ENCODE peak calls at places on chromosomes 3 and 15, in six cellular contexts. D is right cardiac atrium; L is IMR-90; R is uterus; V is naive thymus-derived CD4-positive, alpha-beta T cell; Z is OCI-LY7. K is an unnamed sample.

GRCh38 chr15:71708741-71709140 is 101.6 kb upstream of the NR2E3 start:
- DNase-seq in D (peak; percentile 68), L (peak; percentile 40), R (no peak), V (no peak), Z (no peak), K (no peak)

GRCh38 chr15:74307827-74308642 is 59.4 kb downstream of the CYP11A1 start:
- DNase-seq in D (peak; percentile 75), L (peak; percentile 52), R (peak; percentile 61), V (no peak), Z (peak; percentile 46), K (no peak)

GRCh38 chr3:168090306-168091085 is 5.2 kb downstream of the GOLIM4 start:
- DNase-seq in D (no peak), L (peak; percentile 73), R (no peak), V (no peak), Z (no peak), K (no peak)

GRCh38 chr3:159082514-159082913 is 280.7 kb downstream of the MFSD1 start:
- DNase-seq in D (no peak), L (peak; percentile 2), R (no peak), V (no peak), Z (no peak), K (no peak)

GRCh38 chr3:172595648-172596393 is 72.6 kb upstream of the TNFSF10 start:
- DNase-seq in D (no peak), L (peak; percentile 40), R (peak; percentile 49), V (peak; percentile 75), Z (peak; percentile 48), K (no peak)

GRCh38 chr15:69744421-69745162 is 292.0 kb downstream of the RPLP1 start:
- DNase-seq in D (no peak), L (no peak), R (no peak), V (no peak), Z (peak; percentile 32), K (no peak)

GRCh38 chr15:67843571-67844387 is 3.9 kb upstream of the RNU6-1 start:
- DNase-seq in D (no peak), L (peak; percentile 56), R (peak; percentile 80), V (no peak), Z (no peak), K (no peak)

GRCh38 chr3:67037615-67038014 is 39.5 kb downstream of the KBTBD8 start:
- DNase-seq in D (no peak), L (peak; percentile 35), R (no peak), V (peak; percentile 11), Z (peak; percentile 50), K (no peak)

GRCh38 chr15:72902245-72902928 is 118.8 kb upstream of the ADPGK start:
- DNase-seq in D (peak; percentile 92), L (peak; percentile 74), R (no peak), V (no peak), Z (no peak), K (no peak)

GRCh38 chr3:112333002-112333385 is at the start of gene CD200:
- DNase-seq in D (peak; percentile 83), L (peak; percentile 16), R (peak; percentile 74), V (peak; percentile 46), Z (peak; percentile 12), K (no peak)

GRCh38 chr3:40827942-40828688 is 303.4 kb downstream of the ZNF621 start:
- DNase-seq in D (peak; percentile 53), L (no peak), R (no peak), V (no peak), Z (no peak), K (peak; percentile 33)

GRCh38 chr3:43153189-43154083 is 47.6 kb upstream of the POMGNT2 start:
- DNase-seq in D (peak; percentile 86), L (peak; percentile 88), R (peak; percentile 96), V (no peak), Z (no peak), K (no peak)

GRCh38 chr3:138949445-138950005 is 2.5 kb downstream of the FOXL2NB start:
- DNase-seq in D (no peak), L (no peak), R (no peak), V (no peak), Z (no peak), K (no peak)
- H3K27ac ChIP-seq in D (no peak overlapping the region), L (no peak overlapping the region), R (no peak overlapping the region), V (no peak overlapping the region), Z (no peak overlapping the region), K (no peak overlapping the region)

GRCh38 chr3:13083254-13083653 is 10.0 kb upstream of the IQSEC1 start:
- DNase-seq in D (no peak), L (no peak), R (no peak), V (no peak), Z (no peak), K (no peak)
- H3K27ac ChIP-seq in D (no peak overlapping the region), L (no peak overlapping the region), R (no peak overlapping the region), V (no peak overlapping the region), Z (peak overlapping the region; percentile 87), K (no peak overlapping the region)

DNA sequence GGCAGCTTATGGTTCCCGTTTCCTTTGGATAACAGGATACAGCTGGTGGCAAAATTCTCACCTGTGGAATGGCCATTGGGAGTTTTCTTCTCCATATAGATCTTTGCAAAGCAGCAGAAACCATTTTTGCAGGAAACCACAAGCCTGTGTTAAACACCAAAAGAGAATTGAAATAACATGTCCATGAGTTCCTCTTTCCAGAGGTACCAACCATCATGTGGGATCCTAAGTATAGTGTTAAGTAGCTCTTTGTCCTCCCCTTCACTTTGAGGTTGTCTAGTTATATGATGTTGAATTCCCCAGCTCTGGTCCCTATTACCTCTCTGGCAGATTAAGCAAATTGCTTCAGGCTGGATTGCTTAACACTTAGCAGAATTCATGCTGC is 94.9 kb downstream of the AKAP13 start:
- DNase-seq in D (no peak), L (no peak), R (no peak), V (no peak), Z (peak; percentile 85), K (no peak)
- H3K27ac ChIP-seq in D (no peak overlapping the region), L (no peak overlapping the region), R (no peak overlapping the region), V (no peak overlapping the region), Z (peak overlapping the region; percentile 92), K (no peak overlapping the region)

DNA sequence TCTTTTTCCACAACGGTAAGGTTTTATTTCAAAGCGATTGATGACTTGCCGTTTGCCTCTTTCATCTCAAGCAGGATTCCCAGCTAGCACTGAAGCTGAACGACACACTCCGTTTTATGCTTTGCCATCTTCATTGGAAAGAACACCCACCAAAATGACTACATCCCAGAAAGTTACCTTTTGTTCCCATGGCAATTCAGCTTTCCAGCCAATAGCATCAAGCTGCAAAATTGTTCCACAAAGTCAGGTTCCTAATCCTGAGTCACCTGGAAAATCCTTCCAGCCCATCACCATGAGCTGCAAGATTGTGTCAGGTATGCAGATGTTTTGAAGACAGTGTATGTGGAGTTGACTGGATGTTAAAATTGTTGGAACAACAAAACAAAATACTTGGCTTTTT is 56.5 kb downstream of the YEATS2 start:
- DNase-seq in D (no peak), L (no peak), R (no peak), V (no peak), Z (no peak), K (no peak)
- H3K27ac ChIP-seq in D (no peak overlapping the region), L (no peak overlapping the region), R (no peak overlapping the region), V (no peak overlapping the region), Z (no peak overlapping the region), K (no peak overlapping the region)

GRCh38 chr3:128443771-128444170 is 22.9 kb downstream of the DNAJB8 start:
- DNase-seq in D (no peak), L (no peak), R (no peak), V (no peak), Z (no peak), K (no peak)
- H3K27ac ChIP-seq in D (no peak overlapping the region), L (no peak overlapping the region), R (no peak overlapping the region), V (no peak overlapping the region), Z (no peak overlapping the region), K (no peak overlapping the region)

GRCh38 chr3:150798122-150798618 is 35.2 kb upstream of the SIAH2 start:
- DNase-seq in D (no peak), L (no peak), R (no peak), V (no peak), Z (no peak), K (no peak)
- H3K27ac ChIP-seq in D (no peak overlapping the region), L (no peak overlapping the region), R (no peak overlapping the region), V (no peak overlapping the region), Z (no peak overlapping the region), K (no peak overlapping the region)

GRCh38 chr15:78265137-78265460 is 737 bp downstream of the DNAJA4 start:
- DNase-seq in D (no peak), L (no peak), R (no peak), V (no peak), Z (no peak), K (no peak)

GRCh38 chr15:78263351-78263781 is 996 bp upstream of the DNAJA4 start:
- DNase-seq in D (peak; percentile 56), L (no peak), R (no peak), V (peak; percentile 17), Z (no peak), K (no peak)

GRCh38 chr15:78265752-78266224 is 1.4 kb downstream of the DNAJA4 start:
- DNase-seq in D (no peak), L (peak; percentile 76), R (no peak), V (peak; percentile 7), Z (no peak), K (peak; percentile 72)

GRCh38 chr15:78263907-78264303 is 457 bp upstream of the DNAJA4 start:
- DNase-seq in D (peak; percentile 65), L (no peak), R (no peak), V (no peak), Z (no peak), K (no peak)

GRCh38 chr15:78264304-78265136 is at the start of gene DNAJA4:
- DNase-seq in D (peak; percentile 89), L (no peak), R (peak; percentile 54), V (peak; percentile 73), Z (no peak), K (no peak)
- H3K27ac ChIP-seq in D (peak within 1 kb of the TSS; percentile 93), L (no peak within 1 kb of the TSS), R (peak within 1 kb of the TSS; percentile 67), V (peak within 1 kb of the TSS; percentile 83), Z (no peak within 1 kb of the TSS), K (peak within 1 kb of the TSS; percentile 41)

GRCh38 chr3:23395115-23395514 is 192.0 kb downstream of the UBE2E2 start:
- DNase-seq in D (no peak), L (no peak), R (no peak), V (no peak), Z (no peak), K (no peak)
- H3K27ac ChIP-seq in D (no peak overlapping the region), L (no peak overlapping the region), R (no peak overlapping the region), V (no peak overlapping the region), Z (no peak overlapping the region), K (no peak overlapping the region)

GRCh38 chr15:100892013-100892355 is 12.4 kb downstream of the ALDH1A3 start:
- DNase-seq in D (no peak), L (no peak), R (no peak), V (no peak), Z (no peak), K (no peak)
- H3K27ac ChIP-seq in D (no peak overlapping the region), L (no peak overlapping the region), R (no peak overlapping the region), V (no peak overlapping the region), Z (no peak overlapping the region), K (peak overlapping the region; percentile 88)

K was measured in epithelial cell of prostate.